ENCODE peak calls at places on chromosome 17, in six cellular contexts. W, S, O, I, M and V are unnamed samples.

GRCh38 chr17:78735832-78736525 is 46.1 kb downstream of the CYTH1 start:
- DNase-seq in W (peak; percentile 34), S (no peak), O (peak; percentile 56), I (no peak), M (no peak), V (no peak)

GRCh38 chr17:38658741-38659345 is 15.9 kb downstream of the EPOP start:
- DNase-seq in W (no peak), S (no peak), O (no peak), I (no peak), M (no peak), V (no peak)

GRCh38 chr17:27782791-27783206 is 17.5 kb downstream of the NOS2 start:
- DNase-seq in W (no peak), S (no peak), O (peak; percentile 11), I (no peak), M (no peak), V (no peak)

GRCh38 chr17:43669971-43670644 is 8.4 kb upstream of the MEOX1 start:
- DNase-seq in W (peak; percentile 61), S (no peak), O (no peak), I (no peak), M (peak; percentile 81), V (no peak)

GRCh38 chr17:65593870-65594584 is 32.6 kb upstream of the AXIN2 start:
- DNase-seq in W (no peak), S (no peak), O (no peak), I (no peak), M (peak; percentile 13), V (no peak)

GRCh38 chr17:7315570-7316243 is 547 bp upstream of the GPS2 start:
- DNase-seq in W (no peak), S (no peak), O (no peak), I (no peak), M (no peak), V (no peak)

GRCh38 chr17:81040791-81041337 is 5.9 kb downstream of the BAIAP2 start:
- DNase-seq in W (peak; percentile 13), S (no peak), O (peak; percentile 32), I (no peak), M (no peak), V (no peak)

GRCh38 chr17:43702636-43703035 is 40.9 kb upstream of the MEOX1 start:
- DNase-seq in W (no peak), S (no peak), O (no peak), I (no peak), M (no peak), V (no peak)

GRCh38 chr17:83024205-83024971 is 55.0 kb upstream of the METRNL start:
- DNase-seq in W (no peak), S (no peak), O (no peak), I (no peak), M (no peak), V (no peak)

GRCh38 chr17:65359016-65359415 is 202.4 kb downstream of the AXIN2 start:
- DNase-seq in W (peak; percentile 82), S (no peak), O (peak; percentile 98), I (no peak), M (peak; percentile 84), V (no peak)

GRCh38 chr17:47742319-47743181 is 9.5 kb downstream of the TBX21 start:
- DNase-seq in W (no peak), S (no peak), O (no peak), I (peak; percentile 69), M (no peak), V (peak; percentile 36)